ENCODE peak calls at places on chromosomes 2 and 18, in seven cellular contexts. N is NCI-H2081, C is HS-27A, F is fibroblast of the conjunctiva, J is lung microvascular endothelial cell, B is progenitor cell of endocrine pancreas, R is foreskin melanocyte. X is an unnamed sample.

GRCh38 chr2:208363485-208363884 is 43.1 kb upstream of the PTH2R start:
- DNase-seq in N (no peak), C (peak), F (peak), J (no peak), B (no peak), R (no peak), X (no peak)

GRCh38 chr2:39094717-39095363 is 26.0 kb downstream of the SOS1 start:
- DNase-seq in N (no peak), C (no peak), F (peak), J (no peak), B (no peak), R (no peak), X (no peak)

GRCh38 chr2:226791056-226791486 is 8.5 kb downstream of the IRS1 start:
- DNase-seq in N (peak), C (peak), F (no peak), J (peak), B (no peak), R (peak), X (no peak)

GRCh38 chr2:240435457-240435954 is at the start of gene GPC1:
- DNase-seq in N (peak), C (no peak), F (peak), J (peak), B (peak), R (peak), X (no peak)

GRCh38 chr2:215900203-215900611 is 113.1 kb downstream of the MREG start:
- DNase-seq in N (no peak), C (no peak), F (no peak), J (no peak), B (no peak), R (no peak), X (no peak)

GRCh38 chr18:24321071-24321470 is 76.6 kb downstream of the OSBPL1A start:
- DNase-seq in N (no peak), C (no peak), F (no peak), J (no peak), B (no peak), R (no peak), X (no peak)

GRCh38 chr18:33034941-33035340 is 262.1 kb upstream of the KLHL14 start:
- DNase-seq in N (no peak), C (no peak), F (no peak), J (peak), B (no peak), R (no peak), X (no peak)

GRCh38 chr2:104375206-104375605 is 478.7 kb upstream of the POU3F3 start:
- DNase-seq in N (no peak), C (no peak), F (no peak), J (no peak), B (no peak), R (no peak), X (no peak)

GRCh38 chr2:70670626-70671025 is 97.4 kb downstream of the ADD2 start:
- DNase-seq in N (no peak), C (no peak), F (no peak), J (no peak), B (no peak), R (no peak), X (no peak)